ENCODE peak calls at places on chromosomes 2 and 18, in seven cellular contexts. E is HCT116, Q is K562, K is SK-N-SH, W is H1, M is HepG2, Z is GM12878. I is an unnamed sample.

GRCh38 chr2:54582987-54583386 is 126.9 kb downstream of the SPTBN1 start:
- DNase-seq in E (no peak), Q (no peak), K (no peak), W (no peak), M (no peak), Z (no peak), I (no peak)

GRCh38 chr2:71471276-71471675 is 17.9 kb downstream of the DYSF start:
- DNase-seq in E (no peak), Q (no peak), K (no peak), W (no peak), M (no peak), Z (no peak), I (no peak)

GRCh38 chr2:121283670-121284245 is 1.2 kb downstream of the TFCP2L1 start:
- DNase-seq in E (no peak), Q (no peak), K (no peak), W (no peak), M (no peak), Z (no peak), I (no peak)

GRCh38 chr2:55282110-55282917 is 13.3 kb upstream of the MTIF2 start:
- DNase-seq in E (peak; percentile 19), Q (peak; percentile 80), K (peak; percentile 73), W (peak; percentile 87), M (peak; percentile 79), Z (peak; percentile 56), I (no peak)

GRCh38 chr2:162308747-162309503 is 9.6 kb downstream of the IFIH1 start:
- DNase-seq in E (no peak), Q (no peak), K (no peak), W (no peak), M (no peak), Z (no peak), I (no peak)

GRCh38 chr2:73071452-73072399 is at the start of gene SFXN5:
- DNase-seq in E (peak; percentile 76), Q (peak; percentile 78), K (peak; percentile 91), W (peak; percentile 94), M (peak; percentile 93), Z (peak; percentile 40), I (peak; percentile 62)

GRCh38 chr2:68052717-68053422 is 9.9 kb downstream of the C1D start:
- DNase-seq in E (no peak), Q (no peak), K (no peak), W (no peak), M (no peak), Z (no peak), I (no peak)

GRCh38 chr2:57080035-57080434 is 896.2 kb downstream of the CCDC85A start:
- DNase-seq in E (peak; percentile 4), Q (no peak), K (no peak), W (no peak), M (no peak), Z (no peak), I (no peak)

GRCh38 chr2:74843371-74844298 is 9.7 kb downstream of the HK2 start:
- DNase-seq in E (no peak), Q (no peak), K (no peak), W (no peak), M (peak; percentile 76), Z (peak; percentile 56), I (no peak)

GRCh38 chr2:205245652-205246051 is 436.6 kb upstream of the NRP2 start:
- DNase-seq in E (no peak), Q (no peak), K (no peak), W (no peak), M (no peak), Z (no peak), I (no peak)

GRCh38 chr2:174965992-174966789 is 39.0 kb downstream of the CHN1 start:
- DNase-seq in E (no peak), Q (no peak), K (no peak), W (no peak), M (no peak), Z (no peak), I (no peak)

GRCh38 chr18:9550413-9550812 is 63.9 kb downstream of the PPP4R1 start:
- DNase-seq in E (no peak), Q (no peak), K (no peak), W (no peak), M (no peak), Z (no peak), I (no peak)

GRCh38 chr18:50506362-50506761 is 53.5 kb upstream of the MAPK4 start:
- DNase-seq in E (no peak), Q (no peak), K (no peak), W (no peak), M (no peak), Z (no peak), I (no peak)

GRCh38 chr2:201157694-201158093 is 25.2 kb upstream of the CASP10 start:
- DNase-seq in E (no peak), Q (no peak), K (no peak), W (no peak), M (no peak), Z (no peak), I (no peak)

GRCh38 chr2:69827796-69828540 is 1.5 kb upstream of the GMCL1 start:
- DNase-seq in E (no peak), Q (no peak), K (no peak), W (no peak), M (no peak), Z (no peak), I (no peak)

GRCh38 chr2:151771599-151772358 is 37.5 kb upstream of the NEB start:
- DNase-seq in E (no peak), Q (no peak), K (no peak), W (no peak), M (no peak), Z (peak; percentile 79), I (no peak)

GRCh38 chr2:216792222-216793001 is 67.5 kb downstream of the TNP1 start:
- DNase-seq in E (no peak), Q (no peak), K (peak; percentile 69), W (no peak), M (no peak), Z (no peak), I (peak; percentile 16)

GRCh38 chr2:200310545-200310971 is 4.1 kb downstream of the SPATS2L start:
- DNase-seq in E (no peak), Q (no peak), K (no peak), W (no peak), M (no peak), Z (no peak), I (no peak)

GRCh38 chr2:182522428-182522896 is 95.6 kb upstream of the PDE1A start:
- DNase-seq in E (no peak), Q (no peak), K (no peak), W (no peak), M (no peak), Z (no peak), I (no peak)

GRCh38 chr2:34549710-34550345 is 950.7 kb upstream of the FAM98A start:
- DNase-seq in E (no peak), Q (no peak), K (no peak), W (no peak), M (no peak), Z (no peak), I (no peak)

GRCh38 chr18:70195852-70196434 is 9.5 kb downstream of the RTTN start:
- DNase-seq in E (no peak), Q (peak; percentile 16), K (peak; percentile 54), W (no peak), M (peak; percentile 35), Z (no peak), I (no peak)

GRCh38 chr2:4140284-4140962 is 437.0 kb downstream of the DCDC2C start:
- DNase-seq in E (no peak), Q (no peak), K (no peak), W (no peak), M (no peak), Z (no peak), I (peak; percentile 26)

GRCh38 chr2:29129586-29130281 is 14.5 kb downstream of the CLIP4 start:
- DNase-seq in E (no peak), Q (no peak), K (no peak), W (no peak), M (no peak), Z (no peak), I (no peak)

GRCh38 chr2:231228223-231228622 is 29.8 kb downstream of the ARMC9 start:
- DNase-seq in E (no peak), Q (no peak), K (no peak), W (no peak), M (no peak), Z (peak; percentile 78), I (no peak)

GRCh38 chr2:232592687-232593407 is 40.6 kb upstream of the EFHD1 start:
- DNase-seq in E (peak; percentile 77), Q (peak; percentile 15), K (no peak), W (no peak), M (peak; percentile 29), Z (no peak), I (no peak)

GRCh38 chr2:2740238-2740775 is 409.2 kb upstream of the MYT1L start:
- DNase-seq in E (no peak), Q (no peak), K (no peak), W (no peak), M (no peak), Z (no peak), I (no peak)
- TF ChIP-seq JUND in E (no peak), Q (no peak), K (no peak), W (no peak), M (no peak), Z (no peak), I (no peak)

GRCh38 chr18:76428396-76429261 is 66.4 kb downstream of the ZNF516 start:
- DNase-seq in E (no peak), Q (no peak), K (no peak), W (peak; percentile 39), M (no peak), Z (no peak), I (no peak)
- TF ChIP-seq JUND in E (no peak), Q (no peak), K (no peak), W (no peak), M (no peak), Z (no peak), I (no peak)

DNA sequence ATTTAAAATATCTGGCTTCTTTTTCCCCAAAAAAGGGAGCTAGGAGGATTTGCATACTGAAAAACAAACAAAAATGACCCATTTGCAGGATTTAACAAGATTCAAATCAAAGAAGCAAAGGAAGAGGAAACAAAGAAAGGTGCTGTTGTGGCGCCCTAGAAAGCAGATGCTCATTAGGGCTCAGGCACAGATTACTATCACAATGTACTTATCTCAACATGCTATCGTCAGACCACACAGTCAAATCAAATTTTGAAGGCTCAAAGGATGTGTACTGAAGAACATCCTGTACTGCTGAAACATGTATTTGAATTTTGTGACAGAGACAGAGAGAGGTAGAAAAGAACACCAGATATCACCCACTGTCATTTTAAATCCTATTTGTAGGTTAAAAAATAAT is 10.9 kb downstream of the RBMS1 start:
- DNase-seq in E (no peak), Q (no peak), K (peak; percentile 60), W (no peak), M (no peak), Z (no peak), I (no peak)
- TF ChIP-seq JUND in E (no peak), Q (no peak), K (no peak), W (no peak), M (no peak), Z (no peak), I (no peak)

GRCh38 chr18:21262979-21263378 is 20.9 kb downstream of the GREB1L start:
- DNase-seq in E (no peak), Q (no peak), K (no peak), W (no peak), M (no peak), Z (no peak), I (no peak)

GRCh38 chr18:21262244-21262643 is 20.2 kb downstream of the GREB1L start:
- DNase-seq in E (no peak), Q (no peak), K (no peak), W (no peak), M (no peak), Z (no peak), I (no peak)

GRCh38 chr18:21265971-21266673 is 24.1 kb downstream of the GREB1L start:
- DNase-seq in E (no peak), Q (no peak), K (no peak), W (no peak), M (no peak), Z (no peak), I (no peak)

GRCh38 chr18:21267370-21267769 is 25.3 kb downstream of the GREB1L start:
- DNase-seq in E (no peak), Q (no peak), K (no peak), W (no peak), M (peak; percentile 73), Z (no peak), I (no peak)

GRCh38 chr18:21264651-21265050 is 22.6 kb downstream of the GREB1L start:
- DNase-seq in E (no peak), Q (no peak), K (no peak), W (no peak), M (peak; percentile 89), Z (no peak), I (peak; percentile 57)
- TF ChIP-seq JUND in E (no peak), Q (no peak), K (no peak), W (no peak), M (no peak), Z (no peak), I (no peak)

I was measured in T47D.